ENCODE peak calls at places on chromosome 2, in five cellular contexts. U is transverse colon, T is GM23338, H is Panc1, P is K562. M is an unnamed sample.

GRCh38 chr2:38572167-38572566 is 30.6 kb downstream of the HNRNPLL start:
- DNase-seq in U (no peak), T (no peak), H (no peak), P (no peak), M (no peak)

GRCh38 chr2:46050489-46050888 is 246.7 kb upstream of the EPAS1 start:
- DNase-seq in U (no peak), T (peak; percentile 45), H (no peak), P (no peak), M (no peak)

GRCh38 chr2:215280326-215280725 is 31.5 kb upstream of the ATIC start:
- DNase-seq in U (no peak), T (no peak), H (no peak), P (no peak), M (no peak)

GRCh38 chr2:65957886-65958285 is 477.0 kb upstream of the MEIS1 start:
- DNase-seq in U (no peak), T (peak; percentile 42), H (no peak), P (no peak), M (no peak)

GRCh38 chr2:221360742-221361141 is 211.4 kb downstream of the EPHA4 start:
- DNase-seq in U (no peak), T (no peak), H (no peak), P (no peak), M (no peak)

GRCh38 chr2:129191530-129191929 is 787.9 kb upstream of the RAB6C start:
- DNase-seq in U (no peak), T (peak; percentile 91), H (no peak), P (no peak), M (no peak)

GRCh38 chr2:16066261-16067036 is 126.1 kb downstream of the MYCN start:
- DNase-seq in U (no peak), T (no peak), H (no peak), P (no peak), M (no peak)

GRCh38 chr2:11742317-11742701 is 4.1 kb upstream of the LPIN1 start:
- DNase-seq in U (no peak), T (no peak), H (no peak), P (peak; percentile 40), M (no peak)

GRCh38 chr2:148965596-148966431 is 72.7 kb upstream of the LYPD6B start:
- DNase-seq in U (no peak), T (no peak), H (no peak), P (no peak), M (no peak)

GRCh38 chr2:74204436-74204835 is 6.0 kb downstream of the MTHFD2 start:
- DNase-seq in U (no peak), T (no peak), H (no peak), P (no peak), M (no peak)

GRCh38 chr2:112879491-112880041 is 31.4 kb upstream of the IL37 start:
- DNase-seq in U (no peak), T (no peak), H (no peak), P (no peak), M (no peak)

GRCh38 chr2:49753344-49753930 is 599.1 kb upstream of the FSHR start:
- DNase-seq in U (no peak), T (no peak), H (no peak), P (no peak), M (no peak)

GRCh38 chr2:234252766-234253165 is 202.3 kb downstream of the SPP2 start:
- DNase-seq in U (no peak), T (no peak), H (no peak), P (no peak), M (no peak)

GRCh38 chr2:96147593-96148201 is 2.5 kb upstream of the DUSP2 start:
- DNase-seq in U (peak; percentile 6), T (no peak), H (no peak), P (no peak), M (no peak)

GRCh38 chr2:58604096-58604495 is 363.0 kb upstream of the FANCL start:
- DNase-seq in U (no peak), T (no peak), H (no peak), P (no peak), M (no peak)

GRCh38 chr2:183950673-183951072 is 647.7 kb upstream of the ZNF804A start:
- DNase-seq in U (no peak), T (no peak), H (no peak), P (no peak), M (no peak)

GRCh38 chr2:101188683-101189405 is 37.7 kb upstream of the TBC1D8 start:
- DNase-seq in U (peak; percentile 49), T (peak; percentile 89), H (no peak), P (peak; percentile 39), M (no peak)

GRCh38 chr2:234881413-234882241 is 70.2 kb upstream of the SH3BP4 start:
- DNase-seq in U (peak; percentile 90), T (peak; percentile 94), H (peak; percentile 87), P (peak; percentile 91), M (peak; percentile 70)

GRCh38 chr2:100895402-100895801 is 75.5 kb downstream of the NPAS2 start:
- DNase-seq in U (peak; percentile 76), T (no peak), H (no peak), P (no peak), M (no peak)

GRCh38 chr2:144509001-144509545 is 10.8 kb downstream of the ZEB2 start:
- DNase-seq in U (no peak), T (peak; percentile 40), H (no peak), P (no peak), M (no peak)

GRCh38 chr2:144509548-144510205 is 10.2 kb downstream of the ZEB2 start:
- DNase-seq in U (no peak), T (peak; percentile 25), H (no peak), P (no peak), M (no peak)

GRCh38 chr2:144511945-144512344 is 8.0 kb downstream of the ZEB2 start:
- DNase-seq in U (no peak), T (peak; percentile 41), H (no peak), P (no peak), M (no peak)

GRCh38 chr2:144511222-144511855 is 8.6 kb downstream of the ZEB2 start:
- DNase-seq in U (no peak), T (no peak), H (no peak), P (no peak), M (no peak)

DNA sequence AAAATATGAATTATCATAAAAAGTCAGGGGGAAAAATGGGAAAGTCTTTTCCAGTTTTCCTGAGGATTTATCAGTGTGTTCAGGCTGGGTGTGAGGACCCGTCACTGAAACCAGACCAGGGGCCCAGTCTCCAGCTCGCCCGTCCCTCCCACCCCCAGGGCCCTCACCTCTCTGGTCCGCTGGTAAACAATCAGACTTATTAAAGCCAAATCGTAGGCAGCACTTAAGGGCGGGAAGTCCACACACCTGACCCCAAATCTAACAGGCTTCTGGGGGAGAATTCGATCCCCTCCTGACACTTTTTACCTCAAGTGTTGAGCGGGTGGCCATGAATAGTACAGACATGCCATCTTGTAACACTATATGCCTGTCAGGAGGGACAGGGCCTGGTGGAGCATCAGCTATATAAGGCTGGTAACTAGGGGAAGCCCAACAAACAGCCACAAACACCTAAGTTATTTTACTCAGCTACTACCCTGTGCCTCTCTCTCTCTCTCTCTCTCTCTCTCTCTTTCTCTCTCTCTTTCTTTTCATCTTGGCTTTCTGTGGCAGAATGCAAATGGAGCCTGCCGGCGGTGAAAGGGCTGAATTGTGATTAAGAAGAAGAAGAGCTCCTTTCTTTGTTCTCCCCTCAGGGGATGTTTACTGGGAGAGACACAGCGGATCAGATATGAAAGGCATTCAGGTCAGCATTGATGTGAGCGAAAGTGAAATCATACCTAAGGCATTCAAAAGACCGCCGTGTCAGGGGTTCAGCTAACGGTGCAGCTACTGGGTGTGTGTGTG is 9.5 kb downstream of the ZEB2 start:
- DNase-seq in U (no peak), T (peak; percentile 92), H (no peak), P (no peak), M (no peak)
- H3K4me3 ChIP-seq in U (no peak overlapping the region), T (peak overlapping the region; percentile 33), H (no peak overlapping the region), P (peak overlapping the region; percentile 8), M (no peak overlapping the region)

DNA sequence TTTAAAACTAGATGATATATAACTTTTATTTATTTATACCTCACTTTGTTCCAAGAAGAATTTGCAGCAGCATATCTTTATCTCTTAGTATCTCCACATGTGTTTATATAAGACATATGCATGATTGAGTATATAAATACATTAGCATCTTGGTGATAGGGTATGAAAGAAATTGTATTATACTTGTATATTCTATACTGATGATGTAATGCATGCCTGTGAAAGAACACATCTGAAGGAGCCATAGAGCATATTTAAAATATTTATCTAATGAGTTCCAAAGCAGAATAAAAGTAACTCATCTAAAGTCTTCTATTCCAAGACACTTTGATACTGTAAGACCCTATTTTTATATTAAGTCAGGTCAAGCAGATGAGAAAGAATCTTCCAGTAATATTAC is 76.9 kb downstream of the DTNB start:
- DNase-seq in U (no peak), T (no peak), H (no peak), P (no peak), M (no peak)
- TF ChIP-seq POLR2AphosphoS5 in U (no peak), T (no peak), H (no peak), P (no peak), M (no peak)

GRCh38 chr2:197600306-197600705 is 75.1 kb downstream of the RFTN2 start:
- DNase-seq in U (no peak), T (no peak), H (no peak), P (no peak), M (no peak)

GRCh38 chr2:197598450-197598849 is 76.9 kb downstream of the RFTN2 start:
- DNase-seq in U (no peak), T (no peak), H (no peak), P (no peak), M (no peak)

GRCh38 chr2:197604117-197604516 is 71.3 kb downstream of the RFTN2 start:
- DNase-seq in U (no peak), T (no peak), H (no peak), P (no peak), M (no peak)

GRCh38 chr2:197596751-197597150 is 78.6 kb downstream of the RFTN2 start:
- DNase-seq in U (no peak), T (no peak), H (no peak), P (no peak), M (no peak)

GRCh38 chr2:197599285-197599965 is 76.0 kb downstream of the RFTN2 start:
- DNase-seq in U (no peak), T (peak; percentile 82), H (no peak), P (peak; percentile 49), M (no peak)
- TF ChIP-seq CTCF in U (no peak), T (peak; percentile 58), H (peak; percentile 56), P (peak; percentile 15), M (peak; percentile 34)

GRCh38 chr2:144419218-144419617 is 100.7 kb downstream of the ZEB2 start:
- DNase-seq in U (no peak), T (no peak), H (no peak), P (no peak), M (no peak)

GRCh38 chr2:144414324-144414845 is 105.5 kb downstream of the ZEB2 start:
- DNase-seq in U (no peak), T (no peak), H (no peak), P (no peak), M (no peak)

GRCh38 chr2:144412727-144413126 is 107.2 kb downstream of the ZEB2 start:
- DNase-seq in U (no peak), T (no peak), H (no peak), P (no peak), M (no peak)

DNA sequence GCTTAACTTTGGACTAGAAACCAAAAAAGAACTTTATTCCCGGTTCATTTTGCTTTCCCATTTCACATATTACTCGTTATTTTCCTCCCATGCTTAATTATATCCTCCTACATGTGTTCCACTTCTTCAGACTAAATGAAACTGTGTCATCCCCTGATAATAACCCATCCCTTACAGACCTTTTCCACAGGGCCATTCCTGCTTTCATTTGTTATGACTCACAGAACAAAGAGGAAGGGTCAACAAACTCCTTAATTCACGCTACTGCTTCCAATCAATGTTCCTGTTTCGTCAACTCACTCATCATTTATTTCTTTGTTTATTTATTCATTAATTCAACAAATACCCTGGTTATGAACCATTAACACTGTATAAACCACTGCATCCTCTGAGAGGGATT is 104.5 kb downstream of the ZEB2 start:
- DNase-seq in U (no peak), T (no peak), H (no peak), P (no peak), M (no peak)
- H3K4me3 ChIP-seq in U (no peak overlapping the region), T (no peak overlapping the region), H (no peak overlapping the region), P (no peak overlapping the region), M (no peak overlapping the region)